ENCODE peak calls at places on chromosomes 3 and 15, in nine cellular contexts. D is kidney; W is activated CD4-positive, alpha-beta T cell treated with anti-CD3 and anti-CD28 coated beads for 24 hours; S is activated naive CD4-positive, alpha-beta T cell treated with anti-CD3 and anti-CD28 coated beads, Interleukin-2, amount 10 ng/mL, durations not matched to agents 7 days and 5 days; X is HepG2; J is endothelial cell; F is activated T-cell treated with anti-CD3 and anti-CD28 coated beads for 1 hour; K is stimulated activated CD4-positive, alpha-beta T cell treated with anti-CD3 and anti-CD28 coated beads, Interleukin-12 subunit alpha, Interleukin-12 subunit beta, amount 100 ng/mL, for 48 hours; B is NCI-H345. E is an unnamed sample.

GRCh38 chr3:38454179-38454883 is 641 bp downstream of the ACVR2B start:
- DNase-seq in D (peak; percentile 75), W (no peak), S (peak; percentile 61), X (no peak), J (peak; percentile 40), F (no peak), K (no peak), B (peak; percentile 42), E (no peak)

GRCh38 chr3:172622156-172622555 is 88.7 kb downstream of the NCEH1 start:
- DNase-seq in D (no peak), W (no peak), S (no peak), X (no peak), J (no peak), F (no peak), K (no peak), B (no peak), E (no peak)

GRCh38 chr3:69787436-69788168 is 48.3 kb downstream of the MITF start:
- DNase-seq in D (no peak), W (no peak), S (no peak), X (no peak), J (no peak), F (no peak), K (no peak), B (no peak), E (no peak)

GRCh38 chr15:64521726-64522164 is 61.4 kb downstream of the ZNF609 start:
- DNase-seq in D (no peak), W (no peak), S (no peak), X (peak; percentile 78), J (no peak), F (no peak), K (no peak), B (no peak), E (no peak)

GRCh38 chr3:141279074-141279945 is 47.7 kb downstream of the PXYLP1 start:
- DNase-seq in D (no peak), W (no peak), S (no peak), X (peak; percentile 23), J (no peak), F (no peak), K (no peak), B (peak; percentile 7), E (peak; percentile 41)

GRCh38 chr15:51323749-51324148 is 14.6 kb downstream of the CYP19A1 start:
- DNase-seq in D (no peak), W (no peak), S (no peak), X (no peak), J (no peak), F (no peak), K (no peak), B (no peak), E (no peak)

GRCh38 chr3:184257083-184257915 is 4.1 kb downstream of the CAMK2N2 start:
- DNase-seq in D (no peak), W (no peak), S (no peak), X (no peak), J (no peak), F (no peak), K (no peak), B (no peak), E (no peak)

GRCh38 chr3:127457094-127457475 is 133.4 kb downstream of the TPRA1 start:
- DNase-seq in D (peak; percentile 83), W (no peak), S (no peak), X (no peak), J (peak; percentile 51), F (no peak), K (no peak), B (no peak), E (peak; percentile 57)

GRCh38 chr3:99901200-99901926 is 83.7 kb downstream of the CMSS1 start:
- DNase-seq in D (no peak), W (no peak), S (no peak), X (peak; percentile 94), J (no peak), F (no peak), K (no peak), B (no peak), E (no peak)

GRCh38 chr3:123336441-123336851 is 112.4 kb downstream of the ADCY5 start:
- DNase-seq in D (peak; percentile 58), W (no peak), S (no peak), X (no peak), J (no peak), F (no peak), K (no peak), B (no peak), E (no peak)

GRCh38 chr3:125212509-125213372 is at the start of gene SLC12A8:
- DNase-seq in D (peak; percentile 75), W (no peak), S (no peak), X (no peak), J (no peak), F (no peak), K (no peak), B (no peak), E (no peak)

GRCh38 chr3:114973576-114973975 is 173.5 kb downstream of the ZBTB20 start:
- DNase-seq in D (no peak), W (no peak), S (no peak), X (no peak), J (no peak), F (no peak), K (no peak), B (no peak), E (no peak)

GRCh38 chr3:74562528-74563190 is 51.8 kb downstream of the CNTN3 start:
- DNase-seq in D (no peak), W (no peak), S (no peak), X (no peak), J (no peak), F (no peak), K (no peak), B (no peak), E (no peak)

E was measured in DMS153.